ENCODE peak calls at places on chromosomes 5 and 9, in nine cellular contexts. O is posterior cingulate gyrus; P is A172; T is AML-193; X is Calu3; E is BJ; V is stimulated activated CD4-positive, alpha-beta T cell treated with anti-CD3 and anti-CD28 coated beads, TNF-alpha, amount 100 ng/mL, for 4 hours; F is GM03348; K is PC-3. A is an unnamed sample.

GRCh38 chr5:90161399-90161798 is 248.2 kb downstream of the CETN3 start:
- DNase-seq in O (peak), P (peak), T (peak), X (peak), E (no peak), V (no peak), F (peak), K (peak), A (peak)

GRCh38 chr9:35756743-35757526 is 2.9 kb upstream of the MSMP start:
- DNase-seq in O (peak), P (peak), T (peak), X (peak), E (no peak), V (peak), F (peak), K (peak), A (peak)

GRCh38 chr9:129338701-129339445 is 160.8 kb upstream of the IER5L start:
- DNase-seq in O (no peak), P (no peak), T (no peak), X (no peak), E (no peak), V (no peak), F (no peak), K (no peak), A (no peak)

GRCh38 chr9:93558503-93558902 is 17.9 kb upstream of the PHF2 start:
- DNase-seq in O (no peak), P (no peak), T (no peak), X (no peak), E (no peak), V (no peak), F (no peak), K (no peak), A (no peak)

GRCh38 chr5:154190652-154191304 is at the start of gene GALNT10:
- DNase-seq in O (peak), P (no peak), T (peak), X (peak), E (no peak), V (peak), F (peak), K (peak), A (peak)

GRCh38 chr5:36366883-36367282 is 65.2 kb upstream of the RANBP3L start:
- DNase-seq in O (no peak), P (no peak), T (no peak), X (no peak), E (no peak), V (no peak), F (no peak), K (peak), A (no peak)

GRCh38 chr5:87210743-87211142 is 56.9 kb upstream of the RASA1 start:
- DNase-seq in O (no peak), P (no peak), T (no peak), X (peak), E (no peak), V (no peak), F (no peak), K (peak), A (no peak)

GRCh38 chr9:13351768-13352386 is 72.4 kb upstream of the MPDZ start:
- DNase-seq in O (no peak), P (peak), T (peak), X (no peak), E (no peak), V (no peak), F (peak), K (peak), A (peak)

GRCh38 chr9:114662081-114662989 is 4.7 kb upstream of the TEX53 start:
- DNase-seq in O (peak), P (peak), T (no peak), X (peak), E (no peak), V (peak), F (peak), K (peak), A (peak)

GRCh38 chr5:35853652-35854051 is 3.0 kb upstream of the IL7R start:
- DNase-seq in O (no peak), P (no peak), T (peak), X (no peak), E (no peak), V (peak), F (no peak), K (no peak), A (no peak)

GRCh38 chr5:80931423-80931822 is 28.7 kb upstream of the RASGRF2 start:
- DNase-seq in O (no peak), P (no peak), T (no peak), X (no peak), E (no peak), V (no peak), F (no peak), K (no peak), A (no peak)

GRCh38 chr5:56585973-56586740 is 229.2 kb upstream of the MAP3K1 start:
- DNase-seq in O (no peak), P (no peak), T (no peak), X (no peak), E (no peak), V (no peak), F (no peak), K (no peak), A (no peak)

GRCh38 chr9:129666575-129666974 is 1.1 kb downstream of the PRRX2 start:
- DNase-seq in O (no peak), P (no peak), T (no peak), X (no peak), E (no peak), V (no peak), F (no peak), K (no peak), A (no peak)

GRCh38 chr5:53037141-53037859 is 48.1 kb downstream of the ITGA2 start:
- DNase-seq in O (no peak), P (peak), T (no peak), X (no peak), E (peak), V (no peak), F (peak), K (peak), A (peak)

GRCh38 chr5:145666591-145666990 is 168.6 kb downstream of the PRELID2 start:
- DNase-seq in O (no peak), P (no peak), T (no peak), X (no peak), E (no peak), V (no peak), F (no peak), K (no peak), A (no peak)

GRCh38 chr9:82168585-82168984 is 180.0 kb downstream of the SPATA31D1 start:
- DNase-seq in O (no peak), P (peak), T (no peak), X (peak), E (no peak), V (no peak), F (no peak), K (peak), A (no peak)

GRCh38 chr9:105697871-105698270 is 3.5 kb downstream of the TMEM38B start:
- DNase-seq in O (no peak), P (no peak), T (no peak), X (no peak), E (no peak), V (no peak), F (no peak), K (no peak), A (no peak)

GRCh38 chr9:11779971-11780370 is 913.2 kb upstream of the TYRP1 start:
- DNase-seq in O (no peak), P (no peak), T (no peak), X (no peak), E (no peak), V (no peak), F (no peak), K (no peak), A (no peak)

GRCh38 chr9:120331913-120332312 is 248.1 kb downstream of the CDK5RAP2 start:
- DNase-seq in O (no peak), P (no peak), T (no peak), X (no peak), E (no peak), V (no peak), F (no peak), K (no peak), A (no peak)

GRCh38 chr9:113410207-113411158 is at the start of the genes C9orf43 and POLE3:
- DNase-seq in O (peak), P (peak), T (peak), X (peak), E (peak), V (peak), F (peak), K (peak), A (peak)

GRCh38 chr9:134489621-134490380 is 151.8 kb upstream of the COL5A1 start:
- DNase-seq in O (no peak), P (no peak), T (no peak), X (no peak), E (no peak), V (no peak), F (no peak), K (no peak), A (no peak)

GRCh38 chr5:151295801-151296477 is 7.6 kb downstream of the SLC36A3 start:
- DNase-seq in O (no peak), P (no peak), T (peak), X (no peak), E (no peak), V (no peak), F (no peak), K (peak), A (no peak)

GRCh38 chr9:32704343-32704742 is 68.9 kb upstream of the TAF1L start:
- DNase-seq in O (no peak), P (no peak), T (no peak), X (no peak), E (no peak), V (no peak), F (no peak), K (no peak), A (no peak)

GRCh38 chr9:99000480-99001395 is 57.0 kb downstream of the COL15A1 start:
- DNase-seq in O (peak), P (peak), T (peak), X (peak), E (no peak), V (peak), F (peak), K (peak), A (peak)

GRCh38 chr5:29089591-29090141 is 2051.3 kb upstream of the CDH9 start:
- DNase-seq in O (no peak), P (no peak), T (no peak), X (no peak), E (no peak), V (no peak), F (no peak), K (no peak), A (no peak)

GRCh38 chr5:15645776-15646175 is 145.8 kb downstream of the FBXL7 start:
- DNase-seq in O (no peak), P (no peak), T (no peak), X (no peak), E (no peak), V (no peak), F (peak), K (no peak), A (no peak)

GRCh38 chr5:110150199-110150598 is 460.5 kb downstream of the MAN2A1 start:
- DNase-seq in O (no peak), P (peak), T (no peak), X (no peak), E (no peak), V (no peak), F (no peak), K (peak), A (no peak)

GRCh38 chr9:132201139-132201538 is 39.3 kb downstream of the NTNG2 start:
- DNase-seq in O (no peak), P (no peak), T (no peak), X (no peak), E (no peak), V (no peak), F (no peak), K (no peak), A (no peak)

GRCh38 chr5:180380441-180380840 is 27.3 kb upstream of the GFPT2 start:
- DNase-seq in O (no peak), P (no peak), T (no peak), X (no peak), E (no peak), V (no peak), F (no peak), K (no peak), A (no peak)

GRCh38 chr9:94802795-94803194 is 76.3 kb downstream of the AOPEP start:
- DNase-seq in O (no peak), P (peak), T (no peak), X (no peak), E (no peak), V (no peak), F (peak), K (no peak), A (peak)